ENCODE peak calls at places on chromosomes 7 and 10, in eight cellular contexts. One of them, this sample, is unnamed.
A peak's percentile ranks its signal among the peaks of the same experiment; 100 is the strongest.

GRCh38 chr7:45071528-45071927 is 17.2 kb downstream of the NACAD start:
- DNase-seq in NCI-H69: no peak
- DNase-seq in ELF-1: no peak
- DNase-seq in EH: no peak
- DNase-seq in WTC11: no peak
- DNase-seq in stimulated activated CD4-positive, alpha-beta T cell treated with anti-CD3 and anti-CD28 coated beads, Interleukin-1b, Interleukin-23, amount 100 ng/mL, for 1 hour: no peak
- DNase-seq in activated CD8-positive, alpha-beta memory T cell treated with anti-CD3 and anti-CD28 coated beads for 48 hours: no peak
- DNase-seq in epithelial cell of esophagus: no peak
- DNase-seq in this sample: no peak

GRCh38 chr10:46220187-46220586 is 66.6 kb upstream of the ANTXRL start:
- DNase-seq in NCI-H69: no peak
- DNase-seq in ELF-1: no peak
- DNase-seq in EH: no peak
- DNase-seq in WTC11: no peak
- DNase-seq in stimulated activated CD4-positive, alpha-beta T cell treated with anti-CD3 and anti-CD28 coated beads, Interleukin-1b, Interleukin-23, amount 100 ng/mL, for 1 hour: no peak
- DNase-seq in activated CD8-positive, alpha-beta memory T cell treated with anti-CD3 and anti-CD28 coated beads for 48 hours: no peak
- DNase-seq in epithelial cell of esophagus: no peak
- DNase-seq in this sample: no peak

GRCh38 chr10:94232711-94233383 is 129.9 kb downstream of the NOC3L start:
- DNase-seq in NCI-H69: no peak
- DNase-seq in ELF-1: no peak
- DNase-seq in EH: peak; percentile 23
- DNase-seq in WTC11: no peak
- DNase-seq in stimulated activated CD4-positive, alpha-beta T cell treated with anti-CD3 and anti-CD28 coated beads, Interleukin-1b, Interleukin-23, amount 100 ng/mL, for 1 hour: no peak
- DNase-seq in activated CD8-positive, alpha-beta memory T cell treated with anti-CD3 and anti-CD28 coated beads for 48 hours: no peak
- DNase-seq in epithelial cell of esophagus: no peak
- DNase-seq in this sample: no peak

GRCh38 chr7:135672560-135673359 is 10.4 kb downstream of the STMP1 start:
- DNase-seq in NCI-H69: peak; percentile 79
- DNase-seq in ELF-1: peak; percentile 23
- DNase-seq in EH: peak; percentile 77
- DNase-seq in WTC11: no peak
- DNase-seq in stimulated activated CD4-positive, alpha-beta T cell treated with anti-CD3 and anti-CD28 coated beads, Interleukin-1b, Interleukin-23, amount 100 ng/mL, for 1 hour: no peak
- DNase-seq in activated CD8-positive, alpha-beta memory T cell treated with anti-CD3 and anti-CD28 coated beads for 48 hours: no peak
- DNase-seq in epithelial cell of esophagus: peak; percentile 78
- DNase-seq in this sample: peak; percentile 80

GRCh38 chr10:42992156-42992956 is 84.5 kb upstream of the RET start:
- DNase-seq in NCI-H69: no peak
- DNase-seq in ELF-1: no peak
- DNase-seq in EH: no peak
- DNase-seq in WTC11: peak; percentile 8
- DNase-seq in stimulated activated CD4-positive, alpha-beta T cell treated with anti-CD3 and anti-CD28 coated beads, Interleukin-1b, Interleukin-23, amount 100 ng/mL, for 1 hour: no peak
- DNase-seq in activated CD8-positive, alpha-beta memory T cell treated with anti-CD3 and anti-CD28 coated beads for 48 hours: no peak
- DNase-seq in epithelial cell of esophagus: no peak
- DNase-seq in this sample: no peak

GRCh38 chr10:98567396-98567795 is 120.7 kb upstream of the HPS1 start:
- DNase-seq in NCI-H69: no peak
- DNase-seq in ELF-1: peak; percentile 23
- DNase-seq in EH: no peak
- DNase-seq in WTC11: no peak
- DNase-seq in stimulated activated CD4-positive, alpha-beta T cell treated with anti-CD3 and anti-CD28 coated beads, Interleukin-1b, Interleukin-23, amount 100 ng/mL, for 1 hour: no peak
- DNase-seq in activated CD8-positive, alpha-beta memory T cell treated with anti-CD3 and anti-CD28 coated beads for 48 hours: no peak
- DNase-seq in epithelial cell of esophagus: no peak
- DNase-seq in this sample: no peak

GRCh38 chr10:88515235-88515634 is 67.9 kb downstream of the RNLS start:
- DNase-seq in NCI-H69: no peak
- DNase-seq in ELF-1: no peak
- DNase-seq in EH: peak; percentile 59
- DNase-seq in WTC11: no peak
- DNase-seq in stimulated activated CD4-positive, alpha-beta T cell treated with anti-CD3 and anti-CD28 coated beads, Interleukin-1b, Interleukin-23, amount 100 ng/mL, for 1 hour: no peak
- DNase-seq in activated CD8-positive, alpha-beta memory T cell treated with anti-CD3 and anti-CD28 coated beads for 48 hours: no peak
- DNase-seq in epithelial cell of esophagus: no peak
- DNase-seq in this sample: no peak

GRCh38 chr10:113024930-113025329 is 74.9 kb downstream of the TCF7L2 start:
- DNase-seq in NCI-H69: no peak
- DNase-seq in ELF-1: no peak
- DNase-seq in EH: no peak
- DNase-seq in WTC11: no peak
- DNase-seq in stimulated activated CD4-positive, alpha-beta T cell treated with anti-CD3 and anti-CD28 coated beads, Interleukin-1b, Interleukin-23, amount 100 ng/mL, for 1 hour: no peak
- DNase-seq in activated CD8-positive, alpha-beta memory T cell treated with anti-CD3 and anti-CD28 coated beads for 48 hours: no peak
- DNase-seq in epithelial cell of esophagus: no peak
- DNase-seq in this sample: no peak

GRCh38 chr7:12607134-12607533 is 36.6 kb downstream of the SCIN start:
- DNase-seq in NCI-H69: peak; percentile 93
- DNase-seq in ELF-1: no peak
- DNase-seq in EH: no peak
- DNase-seq in WTC11: no peak
- DNase-seq in stimulated activated CD4-positive, alpha-beta T cell treated with anti-CD3 and anti-CD28 coated beads, Interleukin-1b, Interleukin-23, amount 100 ng/mL, for 1 hour: no peak
- DNase-seq in activated CD8-positive, alpha-beta memory T cell treated with anti-CD3 and anti-CD28 coated beads for 48 hours: no peak
- DNase-seq in epithelial cell of esophagus: no peak
- DNase-seq in this sample: no peak

GRCh38 chr10:77318739-77319138 is 318.9 kb downstream of the KCNMA1 start:
- DNase-seq in NCI-H69: no peak
- DNase-seq in ELF-1: no peak
- DNase-seq in EH: no peak
- DNase-seq in WTC11: no peak
- DNase-seq in stimulated activated CD4-positive, alpha-beta T cell treated with anti-CD3 and anti-CD28 coated beads, Interleukin-1b, Interleukin-23, amount 100 ng/mL, for 1 hour: no peak
- DNase-seq in activated CD8-positive, alpha-beta memory T cell treated with anti-CD3 and anti-CD28 coated beads for 48 hours: no peak
- DNase-seq in epithelial cell of esophagus: no peak
- DNase-seq in this sample: no peak

GRCh38 chr10:33334170-33334838 is at the start of gene NRP1:
- DNase-seq in NCI-H69: peak; percentile 72
- DNase-seq in ELF-1: peak; percentile 57
- DNase-seq in EH: peak; percentile 91
- DNase-seq in WTC11: peak; percentile 40
- DNase-seq in stimulated activated CD4-positive, alpha-beta T cell treated with anti-CD3 and anti-CD28 coated beads, Interleukin-1b, Interleukin-23, amount 100 ng/mL, for 1 hour: no peak
- DNase-seq in activated CD8-positive, alpha-beta memory T cell treated with anti-CD3 and anti-CD28 coated beads for 48 hours: no peak
- DNase-seq in epithelial cell of esophagus: peak; percentile 54
- DNase-seq in this sample: peak; percentile 64

GRCh38 chr10:86569335-86569734 is 47.7 kb upstream of the WAPL start:
- DNase-seq in NCI-H69: no peak
- DNase-seq in ELF-1: peak; percentile 57
- DNase-seq in EH: no peak
- DNase-seq in WTC11: no peak
- DNase-seq in stimulated activated CD4-positive, alpha-beta T cell treated with anti-CD3 and anti-CD28 coated beads, Interleukin-1b, Interleukin-23, amount 100 ng/mL, for 1 hour: no peak
- DNase-seq in activated CD8-positive, alpha-beta memory T cell treated with anti-CD3 and anti-CD28 coated beads for 48 hours: no peak
- DNase-seq in epithelial cell of esophagus: no peak
- DNase-seq in this sample: no peak

GRCh38 chr10:96858038-96858705 is 26.1 kb downstream of the LCOR start:
- DNase-seq in NCI-H69: no peak
- DNase-seq in ELF-1: no peak
- DNase-seq in EH: peak; percentile 56
- DNase-seq in WTC11: no peak
- DNase-seq in stimulated activated CD4-positive, alpha-beta T cell treated with anti-CD3 and anti-CD28 coated beads, Interleukin-1b, Interleukin-23, amount 100 ng/mL, for 1 hour: no peak
- DNase-seq in activated CD8-positive, alpha-beta memory T cell treated with anti-CD3 and anti-CD28 coated beads for 48 hours: no peak
- DNase-seq in epithelial cell of esophagus: no peak
- DNase-seq in this sample: no peak

GRCh38 chr10:74096777-74097176 is 53.9 kb downstream of the AP3M1 start:
- DNase-seq in NCI-H69: no peak
- DNase-seq in ELF-1: no peak
- DNase-seq in EH: no peak
- DNase-seq in WTC11: no peak
- DNase-seq in stimulated activated CD4-positive, alpha-beta T cell treated with anti-CD3 and anti-CD28 coated beads, Interleukin-1b, Interleukin-23, amount 100 ng/mL, for 1 hour: no peak
- DNase-seq in activated CD8-positive, alpha-beta memory T cell treated with anti-CD3 and anti-CD28 coated beads for 48 hours: no peak
- DNase-seq in epithelial cell of esophagus: no peak
- DNase-seq in this sample: no peak

GRCh38 chr10:27745719-27746363 is at the start of gene MKX:
- DNase-seq in NCI-H69: peak; percentile 1
- DNase-seq in ELF-1: peak; percentile 86
- DNase-seq in EH: peak; percentile 75
- DNase-seq in WTC11: peak; percentile 88
- DNase-seq in stimulated activated CD4-positive, alpha-beta T cell treated with anti-CD3 and anti-CD28 coated beads, Interleukin-1b, Interleukin-23, amount 100 ng/mL, for 1 hour: no peak
- DNase-seq in activated CD8-positive, alpha-beta memory T cell treated with anti-CD3 and anti-CD28 coated beads for 48 hours: no peak
- DNase-seq in epithelial cell of esophagus: peak; percentile 54
- DNase-seq in this sample: peak; percentile 13

GRCh38 chr7:12028508-12028907 is 182.6 kb upstream of the TMEM106B start:
- DNase-seq in NCI-H69: no peak
- DNase-seq in ELF-1: peak; percentile 1
- DNase-seq in EH: peak; percentile 52
- DNase-seq in WTC11: no peak
- DNase-seq in stimulated activated CD4-positive, alpha-beta T cell treated with anti-CD3 and anti-CD28 coated beads, Interleukin-1b, Interleukin-23, amount 100 ng/mL, for 1 hour: no peak
- DNase-seq in activated CD8-positive, alpha-beta memory T cell treated with anti-CD3 and anti-CD28 coated beads for 48 hours: no peak
- DNase-seq in epithelial cell of esophagus: no peak
- DNase-seq in this sample: no peak

GRCh38 chr7:43431020-43431595 is 151.8 kb upstream of the STK17A start:
- DNase-seq in NCI-H69: no peak
- DNase-seq in ELF-1: peak; percentile 33
- DNase-seq in EH: peak; percentile 64
- DNase-seq in WTC11: no peak
- DNase-seq in stimulated activated CD4-positive, alpha-beta T cell treated with anti-CD3 and anti-CD28 coated beads, Interleukin-1b, Interleukin-23, amount 100 ng/mL, for 1 hour: no peak
- DNase-seq in activated CD8-positive, alpha-beta memory T cell treated with anti-CD3 and anti-CD28 coated beads for 48 hours: no peak
- DNase-seq in epithelial cell of esophagus: no peak
- DNase-seq in this sample: no peak

GRCh38 chr7:100510437-100511239 is 26.9 kb downstream of the NYAP1 start:
- DNase-seq in NCI-H69: no peak
- DNase-seq in ELF-1: no peak
- DNase-seq in EH: no peak
- DNase-seq in WTC11: no peak
- DNase-seq in stimulated activated CD4-positive, alpha-beta T cell treated with anti-CD3 and anti-CD28 coated beads, Interleukin-1b, Interleukin-23, amount 100 ng/mL, for 1 hour: no peak
- DNase-seq in activated CD8-positive, alpha-beta memory T cell treated with anti-CD3 and anti-CD28 coated beads for 48 hours: no peak
- DNase-seq in epithelial cell of esophagus: no peak
- DNase-seq in this sample: no peak

GRCh38 chr10:86969421-86970041 is 1.2 kb downstream of the ADIRF start:
- DNase-seq in NCI-H69: peak; percentile 20
- DNase-seq in ELF-1: peak; percentile 64
- DNase-seq in EH: peak; percentile 60
- DNase-seq in WTC11: peak; percentile 10
- DNase-seq in stimulated activated CD4-positive, alpha-beta T cell treated with anti-CD3 and anti-CD28 coated beads, Interleukin-1b, Interleukin-23, amount 100 ng/mL, for 1 hour: no peak
- DNase-seq in activated CD8-positive, alpha-beta memory T cell treated with anti-CD3 and anti-CD28 coated beads for 48 hours: no peak
- DNase-seq in epithelial cell of esophagus: peak; percentile 96
- DNase-seq in this sample: peak; percentile 56

GRCh38 chr7:128705891-128706333 is 33.2 kb upstream of the CALU start:
- DNase-seq in NCI-H69: peak; percentile 80
- DNase-seq in ELF-1: peak; percentile 60
- DNase-seq in EH: peak; percentile 89
- DNase-seq in WTC11: no peak
- DNase-seq in stimulated activated CD4-positive, alpha-beta T cell treated with anti-CD3 and anti-CD28 coated beads, Interleukin-1b, Interleukin-23, amount 100 ng/mL, for 1 hour: no peak
- DNase-seq in activated CD8-positive, alpha-beta memory T cell treated with anti-CD3 and anti-CD28 coated beads for 48 hours: no peak
- DNase-seq in epithelial cell of esophagus: peak; percentile 32
- DNase-seq in this sample: peak; percentile 7

GRCh38 chr10:43035785-43036184 is 41.1 kb upstream of the RET start:
- DNase-seq in NCI-H69: no peak
- DNase-seq in ELF-1: no peak
- DNase-seq in EH: no peak
- DNase-seq in WTC11: no peak
- DNase-seq in stimulated activated CD4-positive, alpha-beta T cell treated with anti-CD3 and anti-CD28 coated beads, Interleukin-1b, Interleukin-23, amount 100 ng/mL, for 1 hour: no peak
- DNase-seq in activated CD8-positive, alpha-beta memory T cell treated with anti-CD3 and anti-CD28 coated beads for 48 hours: no peak
- DNase-seq in epithelial cell of esophagus: no peak
- DNase-seq in this sample: no peak

GRCh38 chr10:36178616-36179015 is 536.5 kb upstream of the FZD8 start:
- DNase-seq in NCI-H69: no peak
- DNase-seq in ELF-1: no peak
- DNase-seq in EH: no peak
- DNase-seq in WTC11: no peak
- DNase-seq in stimulated activated CD4-positive, alpha-beta T cell treated with anti-CD3 and anti-CD28 coated beads, Interleukin-1b, Interleukin-23, amount 100 ng/mL, for 1 hour: no peak
- DNase-seq in activated CD8-positive, alpha-beta memory T cell treated with anti-CD3 and anti-CD28 coated beads for 48 hours: no peak
- DNase-seq in epithelial cell of esophagus: no peak
- DNase-seq in this sample: no peak

GRCh38 chr7:134766779-134767566 is 12.5 kb upstream of the CALD1 start:
- DNase-seq in NCI-H69: no peak
- DNase-seq in ELF-1: no peak
- DNase-seq in EH: peak; percentile 70
- DNase-seq in WTC11: no peak
- DNase-seq in stimulated activated CD4-positive, alpha-beta T cell treated with anti-CD3 and anti-CD28 coated beads, Interleukin-1b, Interleukin-23, amount 100 ng/mL, for 1 hour: no peak
- DNase-seq in activated CD8-positive, alpha-beta memory T cell treated with anti-CD3 and anti-CD28 coated beads for 48 hours: no peak
- DNase-seq in epithelial cell of esophagus: no peak
- DNase-seq in this sample: no peak

GRCh38 chr10:110914411-110914810 is 4.6 kb downstream of the BBIP1 start:
- DNase-seq in NCI-H69: no peak
- DNase-seq in ELF-1: no peak
- DNase-seq in EH: peak; percentile 12
- DNase-seq in WTC11: no peak
- DNase-seq in stimulated activated CD4-positive, alpha-beta T cell treated with anti-CD3 and anti-CD28 coated beads, Interleukin-1b, Interleukin-23, amount 100 ng/mL, for 1 hour: no peak
- DNase-seq in activated CD8-positive, alpha-beta memory T cell treated with anti-CD3 and anti-CD28 coated beads for 48 hours: no peak
- DNase-seq in epithelial cell of esophagus: no peak
- DNase-seq in this sample: no peak

GRCh38 chr7:41472427-41473125 is 230.3 kb downstream of the INHBA start:
- DNase-seq in NCI-H69: no peak
- DNase-seq in ELF-1: no peak
- DNase-seq in EH: peak; percentile 60
- DNase-seq in WTC11: no peak
- DNase-seq in stimulated activated CD4-positive, alpha-beta T cell treated with anti-CD3 and anti-CD28 coated beads, Interleukin-1b, Interleukin-23, amount 100 ng/mL, for 1 hour: no peak
- DNase-seq in activated CD8-positive, alpha-beta memory T cell treated with anti-CD3 and anti-CD28 coated beads for 48 hours: no peak
- DNase-seq in epithelial cell of esophagus: no peak
- DNase-seq in this sample: no peak

GRCh38 chr7:42511027-42511426 is 274.0 kb upstream of the GLI3 start:
- DNase-seq in NCI-H69: no peak
- DNase-seq in ELF-1: no peak
- DNase-seq in EH: peak; percentile 26
- DNase-seq in WTC11: no peak
- DNase-seq in stimulated activated CD4-positive, alpha-beta T cell treated with anti-CD3 and anti-CD28 coated beads, Interleukin-1b, Interleukin-23, amount 100 ng/mL, for 1 hour: no peak
- DNase-seq in activated CD8-positive, alpha-beta memory T cell treated with anti-CD3 and anti-CD28 coated beads for 48 hours: no peak
- DNase-seq in epithelial cell of esophagus: peak; percentile 84
- DNase-seq in this sample: no peak

GRCh38 chr7:101373812-101374612 is 11.3 kb downstream of the COL26A1 start:
- DNase-seq in NCI-H69: no peak
- DNase-seq in ELF-1: peak; percentile 71
- DNase-seq in EH: peak; percentile 94
- DNase-seq in WTC11: peak; percentile 37
- DNase-seq in stimulated activated CD4-positive, alpha-beta T cell treated with anti-CD3 and anti-CD28 coated beads, Interleukin-1b, Interleukin-23, amount 100 ng/mL, for 1 hour: no peak
- DNase-seq in activated CD8-positive, alpha-beta memory T cell treated with anti-CD3 and anti-CD28 coated beads for 48 hours: no peak
- DNase-seq in epithelial cell of esophagus: no peak
- DNase-seq in this sample: no peak

GRCh38 chr10:61642692-61643091 is 20.0 kb upstream of the CABCOCO1 start:
- DNase-seq in NCI-H69: no peak
- DNase-seq in ELF-1: no peak
- DNase-seq in EH: peak; percentile 72
- DNase-seq in WTC11: no peak
- DNase-seq in stimulated activated CD4-positive, alpha-beta T cell treated with anti-CD3 and anti-CD28 coated beads, Interleukin-1b, Interleukin-23, amount 100 ng/mL, for 1 hour: no peak
- DNase-seq in activated CD8-positive, alpha-beta memory T cell treated with anti-CD3 and anti-CD28 coated beads for 48 hours: no peak
- DNase-seq in epithelial cell of esophagus: peak; percentile 50
- DNase-seq in this sample: peak; percentile 96

This sample was measured in endothelial cell of umbilical vein.